ENCODE peak calls at places on chromosomes 1 and 21, in nine cellular contexts. S is activated naive CD4-positive, alpha-beta T cell treated with anti-CD3 and anti-CD28 coated beads, Interleukin-2, amount 10 ng/mL, durations not matched to agents 7 days and 5 days; A is renal cortical epithelial cell; V is stimulated activated CD8-positive, alpha-beta memory T cell treated with anti-CD3 and anti-CD28 coated beads, Interleukin-2, amount 100 ng/mL, for 48 hours; K is AG04450; L is substantia nigra; J is GM12864; Y is fibroblast of mammary gland; E is EH. X is an unnamed sample.
A peak's percentile ranks its signal among the peaks of the same experiment; 100 is the strongest.

GRCh38 chr1:22831729-22832413 is 121.2 kb downstream of the EPHB2 start:
- DNase-seq in E (peak; percentile 95), S (no peak), A (peak; percentile 97), V (no peak), J (no peak), Y (peak; percentile 96), K (peak; percentile 48), L (no peak), X (peak; percentile 98)

GRCh38 chr1:166040223-166040622 is 126.6 kb downstream of the FAM78B start:
- DNase-seq in V (no peak), E (no peak), J (no peak), L (no peak), K (no peak), A (no peak), S (no peak), Y (no peak), X (no peak)

GRCh38 chr21:45747802-45748445 is 104.4 kb downstream of the PCBP3 start:
- DNase-seq in J (no peak), Y (peak; percentile 62), A (peak; percentile 16), E (peak; percentile 57), S (no peak), L (no peak), V (no peak), K (no peak), X (peak; percentile 90)

GRCh38 chr1:184210048-184210447 is 158.5 kb downstream of the TSEN15 start:
- DNase-seq in J (no peak), A (peak; percentile 98), K (no peak), L (no peak), V (no peak), S (no peak), Y (peak; percentile 83), E (peak; percentile 86), X (peak; percentile 52)

GRCh38 chr1:241603626-241604337 is 36.4 kb downstream of the CHML start:
- DNase-seq in A (peak; percentile 88), E (peak; percentile 75), J (no peak), K (no peak), L (no peak), V (no peak), Y (peak; percentile 88), S (no peak), X (peak; percentile 40)

GRCh38 chr1:24955161-24955560 is 25.1 kb upstream of the RUNX3 start:
- DNase-seq in K (peak; percentile 11), V (peak; percentile 65), J (no peak), Y (peak; percentile 45), E (peak; percentile 95), A (no peak), S (peak; percentile 78), L (no peak), X (peak; percentile 70)

GRCh38 chr1:67404212-67404620 is 26.0 kb downstream of the SERBP1 start:
- DNase-seq in Y (peak; percentile 76), S (no peak), A (peak; percentile 21), J (no peak), K (no peak), E (peak; percentile 63), L (no peak), V (no peak), X (peak; percentile 42)

GRCh38 chr1:160168016-160168415 is 16.6 kb downstream of the ATP1A4 start:
- DNase-seq in K (no peak), A (no peak), E (no peak), J (no peak), Y (no peak), V (no peak), L (no peak), S (no peak), X (no peak)

GRCh38 chr1:21339402-21340229 is 49.4 kb upstream of the ECE1 start:
- DNase-seq in K (no peak), S (no peak), V (no peak), Y (no peak), A (no peak), J (no peak), L (no peak), E (no peak), X (no peak)

GRCh38 chr1:41975850-41976569 is 57.3 kb upstream of the HIVEP3 start:
- DNase-seq in Y (no peak), V (no peak), J (no peak), K (no peak), E (no peak), S (no peak), A (no peak), L (no peak), X (no peak)

GRCh38 chr1:64421377-64421776 is 48.6 kb upstream of the CACHD1 start:
- DNase-seq in A (peak; percentile 74), J (no peak), E (peak; percentile 3), V (no peak), Y (peak; percentile 60), L (no peak), K (no peak), S (no peak), X (peak; percentile 51)

GRCh38 chr1:115409853-115410150 is 71.8 kb upstream of the NGF start:
- DNase-seq in E (no peak), V (no peak), Y (no peak), L (no peak), A (no peak), S (no peak), J (no peak), K (no peak), X (no peak)

GRCh38 chr1:93313026-93313425 is 32.7 kb upstream of the DR1 start:
- DNase-seq in S (no peak), L (no peak), V (no peak), A (no peak), J (no peak), Y (peak; percentile 7), K (no peak), E (no peak), X (no peak)

GRCh38 chr1:37721565-37721964 is 29.2 kb downstream of the CDCA8 start:
- DNase-seq in J (no peak), Y (no peak), L (no peak), K (no peak), E (peak; percentile 13), S (no peak), V (no peak), A (no peak), X (peak; percentile 6)

GRCh38 chr21:36917487-36918158 is 48.8 kb downstream of the HLCS start:
- DNase-seq in J (no peak), K (peak; percentile 32), A (peak; percentile 69), V (no peak), S (no peak), E (peak; percentile 51), L (no peak), Y (peak; percentile 59), X (peak; percentile 58)

GRCh38 chr1:47031059-47031458 is 7.6 kb downstream of the CYP4X1 start:
- DNase-seq in K (no peak), L (no peak), Y (peak; percentile 48), V (no peak), E (peak; percentile 3), J (no peak), A (peak; percentile 93), S (no peak), X (peak; percentile 17)

GRCh38 chr1:172997941-172998361 is 52.8 kb downstream of the TNFSF18 start:
- DNase-seq in S (no peak), K (no peak), A (no peak), V (no peak), E (peak; percentile 96), L (no peak), J (no peak), Y (no peak), X (peak; percentile 54)

GRCh38 chr1:21703318-21703963 is 34.3 kb upstream of the RAP1GAP start:
- DNase-seq in Y (peak; percentile 74), E (peak; percentile 92), L (no peak), K (peak; percentile 21), V (no peak), S (no peak), J (no peak), A (peak; percentile 47), X (peak; percentile 93)

GRCh38 chr1:235131961-235132360 is 3.3 kb upstream of the TOMM20 start:
- DNase-seq in K (no peak), L (no peak), Y (peak; percentile 25), E (no peak), V (no peak), A (no peak), S (no peak), J (no peak), X (peak; percentile 17)

GRCh38 chr1:215473943-215474342 is 93.2 kb upstream of the KCTD3 start:
- DNase-seq in K (no peak), E (peak; percentile 45), L (no peak), S (no peak), Y (peak; percentile 57), J (no peak), V (no peak), A (no peak), X (peak; percentile 80)

GRCh38 chr1:210372931-210373627 is 44.4 kb downstream of the HHAT start:
- DNase-seq in A (no peak), S (no peak), K (no peak), L (no peak), J (no peak), V (no peak), E (no peak), Y (no peak), X (no peak)

GRCh38 chr1:94790670-94791069 is 29.5 kb upstream of the SLC44A3 start:
- DNase-seq in S (no peak), A (no peak), J (no peak), K (no peak), E (no peak), V (no peak), Y (no peak), L (no peak), X (no peak)

GRCh38 chr1:150302338-150302737 is 8.7 kb downstream of the MRPS21 start:
- DNase-seq in Y (no peak), S (no peak), V (no peak), L (no peak), J (no peak), E (no peak), K (no peak), A (no peak), X (no peak)

GRCh38 chr1:209176866-209177430 is 406.6 kb upstream of the CAMK1G start:
- DNase-seq in K (no peak), J (no peak), V (no peak), L (no peak), A (no peak), S (no peak), Y (no peak), E (no peak), X (no peak)

GRCh38 chr1:233372218-233373125 is 44.9 kb downstream of the MAP3K21 start:
- DNase-seq in A (peak; percentile 23), E (no peak), Y (no peak), J (no peak), L (no peak), S (no peak), V (no peak), K (no peak), X (no peak)

GRCh38 chr1:167198518-167199133 is 22.1 kb upstream of the POU2F1 start:
- DNase-seq in L (no peak), J (no peak), S (no peak), K (no peak), E (no peak), V (no peak), Y (no peak), A (no peak), X (no peak)

X was measured in GM23248.